ENCODE peak calls at places on chromosomes 11 and 22, in ten cellular contexts. V, W, D, C, R, X, S, U, H and F are unnamed samples.

GRCh38 chr22:38843201-38843715 is 570 bp downstream of the NPTXR start:
- DNase-seq in S (peak), V (peak), C (peak), R (peak), W (peak), X (peak), U (peak), H (peak), D (peak), F (no peak)

GRCh38 chr11:20283475-20283874 is 80.0 kb upstream of the HTATIP2 start:
- DNase-seq in W (no peak), U (no peak), R (no peak), V (no peak), S (no peak), X (no peak), C (no peak), D (no peak), H (no peak), F (no peak)

GRCh38 chr11:29272019-29272654 is 744.7 kb downstream of the KCNA4 start:
- DNase-seq in C (no peak), S (no peak), D (peak), V (peak), X (peak), R (no peak), U (peak), H (no peak), W (peak), F (no peak)

GRCh38 chr11:63879598-63879997 is 37.4 kb downstream of the RCOR2 start:
- DNase-seq in C (no peak), X (no peak), H (no peak), S (no peak), W (no peak), U (no peak), R (no peak), D (no peak), V (peak), F (peak)

GRCh38 chr22:45285431-45286058 is 796 bp downstream of the UPK3A start:
- DNase-seq in V (no peak), C (peak), W (no peak), R (peak), D (no peak), X (no peak), U (no peak), H (peak), S (no peak), F (no peak)

GRCh38 chr22:41908409-41909289 is 6.2 kb downstream of the SHISA8 start:
- DNase-seq in W (no peak), S (no peak), X (no peak), V (no peak), D (no peak), H (peak), U (no peak), C (peak), R (peak), F (no peak)

GRCh38 chr22:28373841-28374240 is 305.8 kb downstream of the TTC28 start:
- DNase-seq in V (peak), U (no peak), D (peak), R (no peak), H (no peak), C (no peak), S (no peak), X (no peak), W (peak), F (no peak)

GRCh38 chr11:725624-726202 is 19.7 kb downstream of the EPS8L2 start:
- DNase-seq in C (peak), X (no peak), R (peak), S (peak), D (no peak), U (no peak), H (peak), W (no peak), V (no peak), F (peak)

GRCh38 chr22:45718391-45718790 is 46.8 kb downstream of the ATXN10 start:
- DNase-seq in R (no peak), W (no peak), C (no peak), U (no peak), D (no peak), H (no peak), V (no peak), S (no peak), X (no peak), F (no peak)

GRCh38 chr11:20093775-20094174 is 66.5 kb downstream of the DBX1 start:
- DNase-seq in D (peak), X (no peak), C (no peak), U (no peak), R (peak), S (no peak), H (peak), V (peak), W (peak), F (no peak)

GRCh38 chr11:129766858-129767604 is 48.6 kb upstream of the TMEM45B start:
- DNase-seq in H (peak), V (peak), D (peak), C (peak), W (peak), U (peak), X (peak), R (peak), S (no peak), F (no peak)

GRCh38 chr11:122995526-122995925 is 13.9 kb upstream of the BSX start:
- DNase-seq in W (no peak), V (no peak), R (peak), D (no peak), H (no peak), C (no peak), X (no peak), U (no peak), S (no peak), F (no peak)

GRCh38 chr11:131242616-131243015 is 127.8 kb upstream of the NTM start:
- DNase-seq in X (no peak), C (peak), D (no peak), S (no peak), V (no peak), H (no peak), U (no peak), R (no peak), W (no peak), F (no peak)

GRCh38 chr22:49257551-49257951 is 570.1 kb downstream of the BRD1 start:
- DNase-seq in V (no peak), S (no peak), X (no peak), W (no peak), H (peak), R (no peak), U (no peak), D (no peak), C (no peak), F (no peak)

GRCh38 chr11:13216019-13217006 is 61.3 kb upstream of the BMAL1 start:
- DNase-seq in V (peak), S (no peak), W (peak), R (peak), C (peak), U (peak), D (peak), X (peak), H (peak), F (peak)

GRCh38 chr11:61911124-61911700 is 6.2 kb downstream of the RAB3IL1 start:
- DNase-seq in D (no peak), H (no peak), R (no peak), U (no peak), X (no peak), V (no peak), W (no peak), S (no peak), C (no peak), F (peak)

GRCh38 chr22:38423512-38424503 is 31.2 kb downstream of the KCNJ4 start:
- DNase-seq in V (no peak), S (no peak), W (no peak), X (no peak), U (no peak), C (no peak), R (no peak), H (no peak), D (no peak), F (peak)

GRCh38 chr11:12212181-12212820 is 101.9 kb downstream of the MICAL2 start:
- DNase-seq in R (no peak), H (no peak), V (no peak), S (no peak), X (no peak), U (no peak), W (no peak), D (no peak), C (no peak), F (no peak)

GRCh38 chr11:118061401-118062125 is 15.3 kb upstream of the TMPRSS4 start:
- DNase-seq in V (no peak), X (no peak), C (no peak), H (peak), S (no peak), D (no peak), R (no peak), W (no peak), U (no peak), F (no peak)

DNA sequence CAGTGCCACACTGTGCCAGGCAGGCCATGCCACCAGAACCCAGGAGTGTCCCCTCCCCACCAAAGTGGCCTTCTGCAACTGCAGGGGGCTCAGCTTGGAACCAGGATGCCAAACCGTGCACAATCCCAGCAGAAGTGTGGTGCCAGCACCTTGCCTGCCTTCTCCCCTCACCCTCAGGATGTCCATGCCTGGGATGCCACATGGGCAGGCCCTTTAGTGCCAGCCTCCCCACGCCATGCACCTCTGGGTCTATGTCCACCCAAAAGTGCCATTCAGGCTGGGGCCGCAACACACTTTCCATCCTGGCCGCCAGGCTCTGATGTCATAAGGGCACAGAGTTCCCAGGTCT is 8.7 kb upstream of the TBC1D22A start:
- DNase-seq in X (no peak), W (no peak), U (no peak), S (no peak), D (no peak), H (no peak), V (no peak), C (no peak), R (no peak), F (no peak)
- H3K9ac ChIP-seq in X (peak), W (peak), U (peak), S (peak), D (peak), H (no peak), V (peak), C (no peak), R (no peak), F (no peak)

GRCh38 chr11:124075492-124075840 is 34.3 kb upstream of the OR10G7 start:
- DNase-seq in C (no peak), U (no peak), H (no peak), V (no peak), R (no peak), S (no peak), D (no peak), W (no peak), X (no peak), F (peak)

GRCh38 chr11:124078591-124078990 is 36.7 kb upstream of the VWA5A start:
- DNase-seq in S (no peak), R (no peak), W (no peak), X (no peak), V (no peak), H (no peak), U (no peak), C (no peak), D (no peak), F (no peak)

GRCh38 chr11:124074554-124074953 is 33.4 kb upstream of the OR10G7 start:
- DNase-seq in V (no peak), W (no peak), C (no peak), X (no peak), D (no peak), H (no peak), S (no peak), R (no peak), U (no peak), F (peak)

GRCh38 chr11:124077266-124077665 is 36.1 kb upstream of the OR10G7 start:
- DNase-seq in C (no peak), H (no peak), R (no peak), S (no peak), X (no peak), V (no peak), D (no peak), U (no peak), W (no peak), F (no peak)

GRCh38 chr11:124075841-124076571 is 34.9 kb upstream of the OR10G7 start:
- DNase-seq in W (peak), V (no peak), R (no peak), C (no peak), U (no peak), X (no peak), H (peak), S (no peak), D (peak), F (peak)
- H3K9ac ChIP-seq in W (no peak), V (no peak), R (no peak), C (no peak), U (no peak), X (no peak), H (no peak), S (no peak), D (peak), F (no peak)

GRCh38 chr11:116958246-116958645 is 120.8 kb upstream of the APOA1 start:
- DNase-seq in S (no peak), D (peak), V (peak), C (no peak), R (peak), H (no peak), W (peak), U (no peak), X (peak), F (no peak)
- H3K9ac ChIP-seq in S (no peak), D (no peak), V (no peak), C (no peak), R (no peak), H (no peak), W (no peak), U (no peak), X (no peak), F (no peak)

GRCh38 chr22:26617251-26618199 is at the start of gene CRYBB1:
- DNase-seq in S (peak), R (peak), C (peak), W (no peak), X (no peak), H (peak), V (peak), U (no peak), D (peak), F (peak)
- H3K9ac ChIP-seq in S (peak), R (no peak), C (no peak), W (no peak), X (no peak), H (no peak), V (no peak), U (no peak), D (no peak), F (no peak)

GRCh38 chr22:26903030-26903856 is 245.9 kb downstream of the MIAT start:
- DNase-seq in U (no peak), D (no peak), R (peak), S (no peak), C (peak), V (no peak), H (peak), X (no peak), W (no peak), F (peak)
- H3K9ac ChIP-seq in U (no peak), D (no peak), R (no peak), S (no peak), C (no peak), V (no peak), H (no peak), X (no peak), W (no peak), F (no peak)

GRCh38 chr22:43652845-43653244 is 159.3 kb downstream of the EFCAB6 start:
- DNase-seq in V (no peak), W (no peak), C (no peak), H (no peak), D (no peak), S (no peak), R (no peak), X (no peak), U (no peak), F (no peak)

GRCh38 chr22:43658823-43659222 is 153.3 kb downstream of the EFCAB6 start:
- DNase-seq in R (peak), X (no peak), D (no peak), S (no peak), W (no peak), U (no peak), C (peak), V (no peak), H (peak), F (no peak)

DNA sequence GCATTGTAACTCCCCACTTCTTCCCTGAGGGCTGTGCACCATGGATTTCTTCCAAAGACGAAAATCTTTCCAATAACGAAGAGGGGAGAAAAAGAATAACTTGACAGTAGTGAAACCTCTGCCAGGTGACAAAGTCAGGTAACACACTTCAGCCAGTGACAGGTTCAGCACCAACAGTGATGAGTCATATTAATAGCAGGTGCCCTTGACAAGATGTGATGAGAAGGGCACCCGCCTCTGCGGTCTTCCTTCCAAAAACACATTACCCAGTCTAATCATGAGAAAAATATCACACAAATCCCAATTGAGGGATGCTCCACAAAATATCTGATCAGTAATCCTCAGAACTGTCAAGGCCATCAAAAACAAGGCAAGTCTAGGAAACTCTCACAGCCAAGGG is 157.8 kb downstream of the EFCAB6 start:
- DNase-seq in H (no peak), D (no peak), X (no peak), U (no peak), S (no peak), V (no peak), R (no peak), C (no peak), W (no peak), F (no peak)
- H3K9ac ChIP-seq in H (no peak), D (no peak), X (no peak), U (no peak), S (no peak), V (no peak), R (no peak), C (no peak), W (no peak), F (no peak)

GRCh38 chr11:60855726-60856633 is at the start of gene PTGDR2:
- DNase-seq in C (no peak), R (no peak), D (no peak), S (peak), H (no peak), V (peak), X (no peak), U (no peak), W (no peak), F (peak)
- H3K9ac ChIP-seq in C (no peak), R (peak), D (no peak), S (peak), H (no peak), V (no peak), X (no peak), U (no peak), W (no peak), F (no peak)

GRCh38 chr11:116825434-116825833 is 2.3 kb upstream of the APOA4 start:
- DNase-seq in C (no peak), R (no peak), S (no peak), D (no peak), V (no peak), X (no peak), W (no peak), H (no peak), U (no peak), F (no peak)
- H3K9ac ChIP-seq in C (no peak), R (no peak), S (no peak), D (no peak), V (no peak), X (no peak), W (no peak), H (no peak), U (no peak), F (no peak)

DNA sequence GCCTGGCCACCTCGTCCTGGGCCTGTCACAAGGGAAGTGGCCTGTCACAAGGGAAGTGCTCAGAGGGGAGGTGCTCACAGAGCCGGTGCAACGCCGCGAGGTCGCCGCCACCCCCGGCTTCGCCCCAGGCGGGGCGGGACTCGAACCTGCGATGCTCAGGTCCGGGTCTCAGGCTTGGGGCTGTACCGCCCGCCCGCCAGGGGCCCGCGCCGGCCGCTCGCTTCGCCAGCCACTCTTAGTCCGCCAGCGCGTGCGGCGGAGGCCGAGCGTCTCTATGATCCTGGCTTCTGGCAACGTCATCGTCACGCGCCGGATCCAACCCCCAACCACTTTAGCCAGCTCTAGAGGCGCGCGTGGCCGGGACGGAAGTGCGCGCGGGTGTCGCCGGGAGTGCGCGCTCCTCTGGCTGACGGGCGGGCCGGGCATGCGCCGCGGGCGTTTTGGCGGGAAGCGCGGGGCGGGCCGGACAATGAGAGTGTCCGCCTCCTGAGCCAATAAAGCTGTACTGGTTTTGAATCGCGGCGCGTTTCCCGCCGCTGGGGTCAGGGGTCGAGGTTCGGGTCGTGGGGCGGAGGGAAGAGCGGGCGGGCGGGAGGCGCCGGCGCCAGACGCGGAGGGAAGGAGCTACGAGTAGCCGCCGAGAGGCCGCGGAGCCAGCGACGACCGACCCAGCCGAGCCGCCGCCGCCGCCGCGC is at the start of gene TRMT2A:
- DNase-seq in V (peak), D (peak), X (peak), U (peak), C (peak), S (peak), W (peak), H (peak), R (peak), F (peak)
- H3K9ac ChIP-seq in V (peak), D (peak), X (peak), U (peak), C (peak), S (peak), W (peak), H (peak), R (peak), F (peak)